ENCODE peak calls at places on chromosomes 7 and 10, in ten cellular contexts. U is lower lobe of right lung; Z is NB4; O is GM04504; F is tibial nerve; R is activated T-cell treated with anti-CD3 and anti-CD28 coated beads for 1 hour; V is left colon; M is NCI-H748 treated with DMSO at 0.1 percent for 48 hours; S is AG09319; B is stimulated activated CD8-positive, alpha-beta memory T cell treated with anti-CD3 and anti-CD28 coated beads, Interleukin-4, amount 100 ng/mL, for 1 hour. Y is an unnamed sample.

GRCh38 chr7:41421056-41421455 is 281.8 kb downstream of the INHBA start:
- DNase-seq in F (no peak), M (no peak), U (no peak), S (no peak), O (no peak), B (no peak), Z (no peak), V (no peak), R (no peak), Y (no peak)

GRCh38 chr10:11330383-11331020 is 280.9 kb downstream of the USP6NL start:
- DNase-seq in O (peak), M (no peak), B (no peak), Z (no peak), S (no peak), V (no peak), F (no peak), U (no peak), R (no peak), Y (no peak)

GRCh38 chr10:124344266-124344590 is 74.5 kb downstream of the OAT start:
- DNase-seq in U (no peak), S (no peak), R (no peak), F (no peak), V (no peak), M (no peak), B (no peak), Z (no peak), O (no peak), Y (no peak)

GRCh38 chr7:46651561-46652088 is 730.6 kb upstream of the IGFBP3 start:
- DNase-seq in B (no peak), V (no peak), O (no peak), F (no peak), S (no peak), Z (no peak), R (no peak), U (no peak), M (no peak), Y (no peak)

GRCh38 chr10:90742189-90742588 is 115.7 kb downstream of the HTR7 start:
- DNase-seq in V (no peak), B (no peak), F (no peak), M (no peak), U (no peak), R (no peak), O (peak), Z (no peak), S (peak), Y (no peak)

GRCh38 chr10:78115135-78115853 is 81.6 kb downstream of the RPS24 start:
- DNase-seq in R (no peak), U (no peak), F (no peak), B (no peak), Z (no peak), V (no peak), S (no peak), O (no peak), M (no peak), Y (no peak)

GRCh38 chr7:10888861-10889260 is 84.8 kb upstream of the PHF14 start:
- DNase-seq in U (no peak), F (no peak), B (no peak), O (no peak), Z (peak), R (no peak), M (no peak), V (no peak), S (no peak), Y (no peak)

GRCh38 chr7:17299477-17299991 is 1.1 kb downstream of the AHR start:
- DNase-seq in Z (peak), M (peak), F (no peak), U (no peak), B (no peak), V (peak), O (no peak), S (no peak), R (no peak), Y (no peak)

Y was measured in aorta.